ENCODE peak calls at places on chromosomes 12 and 14, in seven cellular contexts. R, K, H, I, P, V and W are unnamed samples.

GRCh38 chr12:75489613-75490210 is 9.2 kb downstream of the GLIPR1 start:
- DNase-seq in R (no peak), K (no peak), H (no peak), I (no peak), P (no peak), V (no peak), W (no peak)

GRCh38 chr14:23566782-23567185 is 807 bp downstream of the AP1G2 start:
- DNase-seq in R (no peak), K (no peak), H (no peak), I (no peak), P (no peak), V (no peak), W (no peak)

GRCh38 chr12:65895759-65896656 is 71.7 kb downstream of the HMGA2 start:
- DNase-seq in R (no peak), K (no peak), H (no peak), I (no peak), P (no peak), V (no peak), W (peak)

GRCh38 chr12:129538137-129538536 is 365.7 kb downstream of the TMEM132D start:
- DNase-seq in R (no peak), K (no peak), H (no peak), I (no peak), P (no peak), V (no peak), W (no peak)

GRCh38 chr14:30906752-30907658 is 32.6 kb downstream of the COCH start:
- DNase-seq in R (no peak), K (no peak), H (no peak), I (no peak), P (no peak), V (no peak), W (no peak)

GRCh38 chr12:92369643-92370042 is 224.0 kb upstream of the BTG1 start:
- DNase-seq in R (no peak), K (no peak), H (no peak), I (no peak), P (no peak), V (no peak), W (no peak)

GRCh38 chr12:69423037-69423905 is 46.9 kb upstream of the FRS2 start:
- DNase-seq in R (no peak), K (no peak), H (no peak), I (no peak), P (no peak), V (no peak), W (no peak)

GRCh38 chr12:101773560-101774206 is 34.4 kb upstream of the SYCP3 start:
- DNase-seq in R (peak), K (peak), H (peak), I (peak), P (peak), V (peak), W (peak)

GRCh38 chr14:26845106-26845818 is 247.4 kb upstream of the NOVA1 start:
- DNase-seq in R (no peak), K (no peak), H (no peak), I (no peak), P (no peak), V (no peak), W (no peak)

GRCh38 chr12:15720299-15720698 is 68.9 kb downstream of the EPS8 start:
- DNase-seq in R (no peak), K (no peak), H (no peak), I (no peak), P (no peak), V (no peak), W (no peak)

GRCh38 chr12:80412343-80412953 is 31.6 kb upstream of the PTPRQ start:
- DNase-seq in R (peak), K (no peak), H (no peak), I (no peak), P (no peak), V (no peak), W (no peak)

GRCh38 chr14:101063121-101063520 is 159.6 kb upstream of the RTL1 start:
- DNase-seq in R (no peak), K (no peak), H (no peak), I (no peak), P (no peak), V (no peak), W (no peak)